ENCODE peak calls at places on chromosomes 4 and X, in five cellular contexts. N is lower leg skin, Y is HepG2, T is heart left ventricle, E is GM12892. G is an unnamed sample.

GRCh38 chr4:84767163-84767562 is 184.2 kb downstream of the CDS1 start:
- DNase-seq in E (no peak), N (no peak), Y (no peak), T (no peak), G (no peak)

GRCh38 chrX:111352424-111352823 is 59.6 kb downstream of the DCX start:
- DNase-seq in Y (peak), E (no peak), N (peak), T (peak), G (no peak)

GRCh38 chr4:80173387-80173786 is 23.9 kb upstream of the PRDM8 start:
- DNase-seq in Y (no peak), T (no peak), N (no peak), E (no peak), G (peak)

GRCh38 chrX:8820910-8821527 is 19.8 kb upstream of the FAM9A start:
- DNase-seq in T (no peak), E (no peak), Y (no peak), N (no peak), G (peak)

GRCh38 chrX:34563809-34564208 is 93.3 kb downstream of the TMEM47 start:
- DNase-seq in Y (no peak), E (no peak), T (no peak), N (no peak), G (no peak)

GRCh38 chrX:17788439-17788838 is 51.1 kb downstream of the SCML1 start:
- DNase-seq in N (no peak), E (peak), T (peak), Y (peak), G (peak)

GRCh38 chr4:19177616-19178015 is 1074.1 kb upstream of the SLIT2 start:
- DNase-seq in N (no peak), T (no peak), Y (no peak), E (no peak), G (no peak)

GRCh38 chr4:22869235-22869634 is 176.5 kb downstream of the GBA3 start:
- DNase-seq in E (no peak), N (no peak), T (no peak), Y (no peak), G (peak)

GRCh38 chrX:16712825-16713155 is 321 bp upstream of the CTPS2 start:
- DNase-seq in T (peak), Y (no peak), E (no peak), N (no peak), G (no peak)

GRCh38 chr4:105992641-105993305 is 97.5 kb downstream of the NPNT start:
- DNase-seq in Y (no peak), E (no peak), N (no peak), T (no peak), G (no peak)

GRCh38 chr4:29081230-29081955 is 1638.8 kb upstream of the PCDH7 start:
- DNase-seq in T (no peak), N (no peak), E (no peak), Y (no peak), G (peak)

GRCh38 chr4:176300565-176300964 is 19.2 kb upstream of the SPCS3 start:
- DNase-seq in N (no peak), E (no peak), T (no peak), Y (no peak), G (no peak)

GRCh38 chr4:4488405-4489404 is 53.1 kb downstream of the STX18 start:
- DNase-seq in N (peak), Y (peak), T (peak), E (peak), G (peak)

GRCh38 chrX:108736509-108737479 is at the start of gene IRS4:
- DNase-seq in T (no peak), N (no peak), Y (peak), E (no peak), G (no peak)

GRCh38 chr4:98507299-98507698 is 151.1 kb downstream of the TSPAN5 start:
- DNase-seq in N (no peak), E (no peak), T (no peak), Y (no peak), G (no peak)

GRCh38 chrX:108309144-108309543 is 129.1 kb downstream of the COL4A6 start:
- DNase-seq in E (no peak), Y (peak), N (no peak), T (no peak), G (no peak)

GRCh38 chrX:47264507-47265173 is 31.8 kb downstream of the USP11 start:
- DNase-seq in E (no peak), T (no peak), Y (peak), N (no peak), G (peak)

GRCh38 chrX:119516157-119516702 is 48.0 kb downstream of the SLC25A5 start:
- DNase-seq in Y (peak), E (peak), T (peak), N (no peak), G (peak)

GRCh38 chr4:38308728-38309315 is 348.6 kb downstream of the PTTG2 start:
- DNase-seq in T (no peak), Y (no peak), E (no peak), N (no peak), G (no peak)

GRCh38 chr4:8072235-8072968 is 86.2 kb downstream of the ABLIM2 start:
- DNase-seq in N (no peak), Y (no peak), E (no peak), T (no peak), G (no peak)

GRCh38 chr4:167642250-167642649 is 408.0 kb upstream of the SPOCK3 start:
- DNase-seq in N (no peak), T (no peak), Y (no peak), E (no peak), G (no peak)

GRCh38 chr4:185825737-185826136 is 13.7 kb upstream of the SORBS2 start:
- DNase-seq in N (no peak), T (no peak), Y (no peak), E (no peak), G (no peak)
- TF ChIP-seq POLR2A in N (no peak), T (no peak), Y (no peak), E (no peak), G (no peak)

GRCh38 chr4:1683903-1684755 is at the start of gene FAM53A:
- DNase-seq in T (peak), E (peak), Y (peak), N (peak), G (peak)
- TF ChIP-seq POLR2A in T (peak), E (peak), Y (peak), N (no peak), G (peak)

DNA sequence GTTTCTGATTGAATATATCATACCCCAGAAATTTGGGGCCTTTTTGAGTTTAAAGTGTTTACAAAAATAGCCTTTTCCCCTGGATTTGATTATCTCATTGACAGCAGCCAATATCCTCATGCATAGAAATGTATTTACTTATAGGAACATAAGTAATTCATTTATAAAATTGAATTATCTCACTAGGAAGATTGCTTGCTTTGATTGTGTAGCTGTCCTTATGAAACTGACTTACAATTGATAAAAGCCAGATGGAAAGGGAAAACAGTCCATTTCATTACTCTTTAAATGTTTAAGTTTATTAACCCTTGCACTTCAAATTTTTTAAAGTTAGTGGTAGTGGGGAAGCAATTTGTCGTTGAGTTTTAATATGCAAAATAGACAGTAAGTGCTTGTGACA is 310.2 kb upstream of the TBX22 start:
- DNase-seq in E (no peak), N (no peak), Y (no peak), T (no peak), G (no peak)
- TF ChIP-seq POLR2A in E (no peak), N (no peak), Y (no peak), T (no peak), G (no peak)

GRCh38 chrX:129843209-129843458 is 552 bp downstream of the ZDHHC9 start:
- DNase-seq in Y (no peak), E (no peak), N (no peak), T (no peak), G (no peak)

GRCh38 chrX:129842510-129843208 is 1.0 kb downstream of the ZDHHC9 start:
- DNase-seq in N (peak), Y (peak), T (peak), E (no peak), G (no peak)

GRCh38 chrX:129845616-129846190 is 2.0 kb upstream of the ZDHHC9 start:
- DNase-seq in E (no peak), Y (no peak), N (no peak), T (no peak), G (no peak)

GRCh38 chrX:129846686-129847085 is 3.0 kb upstream of the ZDHHC9 start:
- DNase-seq in T (no peak), N (no peak), E (no peak), Y (no peak), G (no peak)

GRCh38 chrX:129843459-129844306 is at the start of gene ZDHHC9:
- DNase-seq in T (peak), Y (peak), N (peak), E (peak), G (peak)
- TF ChIP-seq POLR2A in T (peak), Y (peak), N (no peak), E (no peak), G (no peak)

GRCh38 chr4:6236816-6237390 is 32.7 kb upstream of the WFS1 start:
- DNase-seq in N (no peak), E (no peak), Y (no peak), T (no peak), G (no peak)

GRCh38 chr4:6235901-6236625 is 33.6 kb upstream of the WFS1 start:
- DNase-seq in T (no peak), E (no peak), N (no peak), Y (no peak), G (no peak)

GRCh38 chr4:6232836-6233785 is 32.8 kb upstream of the JAKMIP1 start:
- DNase-seq in N (no peak), E (no peak), T (no peak), Y (no peak), G (no peak)

GRCh38 chr4:6233943-6234342 is 33.6 kb upstream of the JAKMIP1 start:
- DNase-seq in Y (no peak), E (no peak), T (no peak), N (no peak), G (no peak)

DNA sequence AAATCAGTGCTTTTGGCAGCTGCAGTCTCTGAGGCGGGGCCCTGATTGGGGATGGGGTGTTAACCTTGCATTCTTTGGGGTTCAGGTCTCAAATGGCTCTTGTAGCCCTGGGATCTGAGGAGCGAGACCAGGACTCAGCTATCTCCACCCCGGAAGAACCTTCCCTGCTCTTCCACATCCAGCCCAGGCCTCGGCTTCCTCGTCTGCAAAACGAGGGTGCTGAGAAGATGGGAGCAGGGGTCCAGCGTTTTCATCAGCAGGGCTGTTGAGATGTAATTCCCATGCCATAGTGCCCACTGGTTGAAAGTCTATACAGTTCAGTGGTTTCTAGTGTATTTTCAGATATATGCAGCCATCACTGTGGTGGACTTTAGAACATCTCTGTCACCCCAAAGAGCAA is 34.6 kb upstream of the WFS1 start:
- DNase-seq in E (no peak), Y (no peak), N (no peak), T (no peak), G (no peak)
- TF ChIP-seq POLR2A in E (no peak), Y (no peak), N (no peak), T (no peak), G (no peak)

DNA sequence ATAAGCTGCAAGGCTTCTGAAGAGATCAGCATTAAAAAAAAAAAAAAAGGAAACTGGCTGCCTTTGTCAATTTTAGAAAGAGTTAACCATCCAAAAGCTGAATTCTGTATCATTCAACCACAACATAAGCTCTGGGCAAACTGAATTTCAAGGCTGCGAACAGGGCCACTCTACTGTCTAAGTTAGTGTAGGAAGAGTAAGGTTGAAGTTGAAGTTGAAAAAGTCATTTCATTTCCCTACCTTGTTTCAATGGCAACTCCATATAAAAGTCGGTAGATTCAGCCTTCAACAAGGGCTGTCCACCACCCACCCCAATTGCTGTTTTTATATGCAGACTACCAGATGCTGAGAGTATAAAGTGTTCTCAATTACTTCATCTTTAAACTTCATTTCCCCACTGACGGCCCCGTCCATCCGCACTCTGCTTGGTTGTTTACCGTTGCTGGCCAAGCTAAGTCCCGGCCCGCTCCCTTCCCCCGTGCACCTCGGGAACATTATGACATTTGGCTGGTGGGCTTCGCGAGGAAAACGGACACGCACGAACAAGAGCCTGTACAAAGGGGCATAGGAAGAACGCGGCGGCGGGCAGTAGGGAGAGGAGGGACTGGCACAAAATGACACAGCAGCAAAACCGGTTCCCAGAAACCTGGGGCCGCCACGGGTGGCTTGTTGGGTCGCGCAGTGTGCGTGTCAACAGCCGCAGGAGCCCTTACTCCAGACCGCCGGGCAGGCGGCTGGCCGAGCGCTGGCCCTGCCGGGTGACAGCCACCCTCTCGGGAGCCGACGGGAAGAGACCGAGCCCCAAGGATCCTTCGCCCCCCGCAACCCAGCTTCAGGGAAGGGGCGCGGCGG is 1.4 kb upstream of the LIN54 start:
- DNase-seq in N (peak), T (peak), E (no peak), Y (no peak), G (peak)
- TF ChIP-seq POLR2A in N (no peak), T (no peak), E (no peak), Y (no peak), G (no peak)

GRCh38 chrX:103686199-103687072 is at the start of gene MORF4L2:
- DNase-seq in E (peak), Y (peak), T (peak), N (peak), G (peak)

GRCh38 chrX:103687073-103687695 is 685 bp upstream of the MORF4L2 start:
- DNase-seq in E (peak), Y (no peak), N (peak), T (peak), G (peak)

GRCh38 chrX:103685396-103685795 is 1.1 kb downstream of the MORF4L2 start:
- DNase-seq in T (no peak), Y (no peak), N (no peak), E (no peak), G (peak)

GRCh38 chrX:103688949-103689348 is 2.5 kb upstream of the MORF4L2 start:
- DNase-seq in Y (peak), T (no peak), E (no peak), N (no peak), G (peak)

GRCh38 chrX:103687696-103688191 is 1.2 kb upstream of the MORF4L2 start:
- DNase-seq in N (peak), E (no peak), Y (peak), T (peak), G (peak)
- TF ChIP-seq POLR2A in N (no peak), E (no peak), Y (no peak), T (no peak), G (peak)

G was measured in NB4.